ENCODE peak calls at places on chromosomes 4 and X, in four cellular contexts. R, J, K and B are unnamed samples.

GRCh38 chr4:568962-569361 is 7.1 kb downstream of the TMEM271 start:
- DNase-seq in J (no peak), R (no peak), K (no peak), B (no peak)

GRCh38 chrX:7112071-7112470 is 35.4 kb upstream of the STS start:
- DNase-seq in J (no peak), R (no peak), K (no peak), B (no peak)

GRCh38 chr4:190020790-190021717 is 6.0 kb downstream of the FRG2 start:
- DNase-seq in R (no peak), J (peak; percentile 34), K (no peak), B (no peak)

GRCh38 chr4:138910914-138911336 is 104.7 kb upstream of the NOCT start:
- DNase-seq in K (peak; percentile 75), J (peak; percentile 96), R (peak; percentile 24), B (no peak)

GRCh38 chr4:145734576-145735329 is 54.8 kb downstream of the C4orf51 start:
- DNase-seq in J (peak; percentile 97), R (peak; percentile 84), K (no peak), B (peak; percentile 97)

GRCh38 chr4:184506527-184507121 is 32.3 kb upstream of the IRF2 start:
- DNase-seq in J (no peak), K (no peak), R (no peak), B (no peak)

GRCh38 chrX:150873616-150874015 is 24.9 kb downstream of the CD99L2 start:
- DNase-seq in K (no peak), R (peak; percentile 76), J (peak; percentile 25), B (no peak)

GRCh38 chr4:3372933-3373465 is 68.8 kb upstream of the HGFAC start:
- DNase-seq in J (no peak), R (peak; percentile 26), K (no peak), B (no peak)

GRCh38 chr4:86500527-86500926 is 93.6 kb upstream of the PTPN13 start:
- DNase-seq in R (no peak), J (no peak), K (no peak), B (no peak)

GRCh38 chr4:167831853-167832252 is 260.5 kb upstream of the ANXA10 start:
- DNase-seq in K (no peak), J (peak; percentile 38), R (no peak), B (no peak)

GRCh38 chr4:168701061-168701460 is 204.2 kb downstream of the PALLD start:
- DNase-seq in J (no peak), R (no peak), K (no peak), B (no peak)

GRCh38 chr4:48116582-48116981 is 17.5 kb downstream of the TXK start:
- DNase-seq in K (no peak), J (no peak), R (no peak), B (no peak)

GRCh38 chr4:45453258-45453841 is 670.5 kb downstream of the GABRG1 start:
- DNase-seq in J (peak; percentile 27), R (no peak), K (no peak), B (no peak)

GRCh38 chrX:129559800-129560199 is 19.7 kb downstream of the OCRL start:
- DNase-seq in R (no peak), K (no peak), J (no peak), B (no peak)

GRCh38 chrX:45850775-45851433 is 650.2 kb upstream of the DIPK2B start:
- DNase-seq in K (no peak), J (peak; percentile 27), R (no peak), B (no peak)

GRCh38 chrX:40261955-40262596 is 164.3 kb upstream of the BCOR start:
- DNase-seq in R (no peak), K (no peak), J (peak; percentile 90), B (no peak)

GRCh38 chrX:11349020-11349419 is 55.8 kb downstream of the AMELX start:
- DNase-seq in K (no peak), J (no peak), R (no peak), B (no peak)

GRCh38 chrX:102845020-102845419 is 92.1 kb upstream of the RAB40AL start:
- DNase-seq in J (no peak), K (no peak), R (no peak), B (no peak)

GRCh38 chrX:102841706-102842003 is 95.4 kb upstream of the RAB40AL start:
- DNase-seq in R (no peak), K (no peak), J (no peak), B (no peak)

GRCh38 chrX:102837843-102838242 is 99.2 kb upstream of the RAB40AL start:
- DNase-seq in K (no peak), J (no peak), R (no peak), B (no peak)

GRCh38 chrX:102835504-102836146 is 101.4 kb upstream of the RAB40AL start:
- DNase-seq in R (no peak), K (no peak), J (peak; percentile 58), B (no peak)

DNA sequence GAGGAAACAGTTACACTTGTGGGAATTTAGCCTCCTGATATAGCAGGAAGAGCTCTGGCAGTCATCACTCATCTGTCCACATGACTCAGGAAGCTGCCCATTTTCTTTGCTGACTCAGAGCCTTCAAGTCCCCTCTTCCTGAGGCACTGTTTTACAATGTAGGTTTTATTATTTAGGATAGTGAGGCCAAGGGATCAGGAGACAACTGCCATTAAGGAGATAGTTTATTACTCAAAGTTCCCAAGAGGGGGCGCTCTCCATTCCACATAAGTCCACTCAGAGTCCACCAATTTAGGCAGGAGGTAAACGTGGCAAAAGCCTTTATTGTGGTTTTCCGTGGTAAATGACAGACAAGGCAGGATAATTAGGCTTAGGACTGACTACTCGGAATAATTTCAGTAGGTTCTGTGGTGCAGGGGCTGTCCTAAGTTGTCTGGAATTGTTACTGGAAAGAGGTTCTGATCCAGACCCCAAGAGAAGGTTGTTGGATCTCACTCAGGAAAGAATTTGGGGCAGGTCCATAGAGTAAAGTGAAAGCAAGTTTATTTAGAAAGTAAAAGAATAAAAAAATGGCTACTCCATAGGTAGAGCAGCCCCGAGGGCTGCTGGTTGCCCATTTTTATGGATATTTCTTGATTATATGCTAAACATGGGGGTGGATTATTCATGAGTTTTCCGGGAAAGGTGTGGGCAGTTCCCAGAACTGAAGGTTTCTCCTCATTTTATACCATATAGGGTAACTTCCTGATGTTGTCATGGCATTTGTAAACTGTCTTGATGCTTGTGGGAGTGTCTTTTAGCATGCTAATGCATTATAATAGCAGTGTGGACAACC is 96.0 kb upstream of the RAB40AL start:
- DNase-seq in R (no peak), J (peak; percentile 31), K (no peak), B (no peak)
- TF ChIP-seq CTCF in R (no peak), J (peak; percentile 28), K (no peak), B (peak; percentile 18)

GRCh38 chr4:125125256-125125655 is 189.5 kb upstream of the FAT4 start:
- DNase-seq in K (no peak), J (peak; percentile 62), R (no peak), B (no peak)

GRCh38 chr4:125123710-125124109 is 191.0 kb upstream of the FAT4 start:
- DNase-seq in R (no peak), K (no peak), J (peak; percentile 55), B (no peak)
- H3K4me3 ChIP-seq in R (no peak overlapping the region), K (no peak overlapping the region), J (no peak overlapping the region), B (no peak overlapping the region)

DNA sequence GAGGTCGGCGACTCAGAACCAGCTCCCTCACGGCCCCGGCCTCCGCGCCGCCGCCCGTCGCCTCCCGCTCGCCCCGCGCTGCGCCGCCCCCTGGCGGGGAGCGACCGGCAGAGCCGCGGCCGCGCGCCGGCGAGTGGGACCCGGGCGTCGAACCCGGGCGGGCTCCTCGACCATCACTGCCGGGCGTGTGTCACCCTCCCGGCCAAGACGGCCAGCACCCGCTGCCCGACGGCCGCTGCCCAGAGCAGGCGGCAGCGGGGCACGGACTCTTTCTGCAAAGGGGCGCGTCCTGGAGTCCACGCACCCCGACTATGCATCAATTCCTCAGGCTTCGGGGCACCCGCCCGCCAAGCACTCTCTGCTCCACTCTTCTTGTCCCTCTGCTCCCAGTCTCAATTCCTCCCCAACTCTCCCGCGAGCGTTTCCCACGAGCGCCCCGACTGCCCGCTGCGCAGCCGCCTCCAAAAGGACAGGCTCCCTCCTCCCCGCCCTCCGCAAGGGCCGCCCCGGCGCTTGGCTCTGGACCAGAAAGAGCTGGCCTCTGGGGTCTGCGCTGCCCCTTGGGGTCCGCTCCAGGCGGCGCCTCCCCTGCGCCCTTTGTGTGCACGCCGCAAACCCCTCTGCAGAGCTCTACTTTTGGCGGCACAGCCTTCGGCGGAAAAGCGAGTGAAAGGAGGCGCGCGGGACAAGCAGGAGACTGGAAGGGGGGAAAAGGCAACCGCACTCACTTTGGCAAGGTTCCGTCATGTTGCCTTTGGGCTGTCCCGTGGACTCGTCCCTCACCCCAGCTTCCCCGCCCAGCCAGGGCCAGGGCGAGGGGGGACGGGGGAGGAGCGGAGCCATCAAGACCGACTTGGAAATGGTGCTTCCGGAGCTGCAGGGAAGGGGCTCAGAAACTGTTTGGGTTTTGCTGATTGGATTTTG is 1.1 kb downstream of the PDE5A start:
- DNase-seq in R (peak; percentile 20), J (peak; percentile 35), K (no peak), B (no peak)
- TF ChIP-seq CTCF in R (peak; percentile 87), J (no peak), K (peak; percentile 47), B (peak; percentile 27)

GRCh38 chr4:174009686-174010451 is 273.6 kb downstream of the FBXO8 start:
- DNase-seq in R (no peak), J (no peak), K (no peak), B (no peak)
- H3K4me3 ChIP-seq in R (no peak overlapping the region), J (no peak overlapping the region), K (no peak overlapping the region), B (no peak overlapping the region)

DNA sequence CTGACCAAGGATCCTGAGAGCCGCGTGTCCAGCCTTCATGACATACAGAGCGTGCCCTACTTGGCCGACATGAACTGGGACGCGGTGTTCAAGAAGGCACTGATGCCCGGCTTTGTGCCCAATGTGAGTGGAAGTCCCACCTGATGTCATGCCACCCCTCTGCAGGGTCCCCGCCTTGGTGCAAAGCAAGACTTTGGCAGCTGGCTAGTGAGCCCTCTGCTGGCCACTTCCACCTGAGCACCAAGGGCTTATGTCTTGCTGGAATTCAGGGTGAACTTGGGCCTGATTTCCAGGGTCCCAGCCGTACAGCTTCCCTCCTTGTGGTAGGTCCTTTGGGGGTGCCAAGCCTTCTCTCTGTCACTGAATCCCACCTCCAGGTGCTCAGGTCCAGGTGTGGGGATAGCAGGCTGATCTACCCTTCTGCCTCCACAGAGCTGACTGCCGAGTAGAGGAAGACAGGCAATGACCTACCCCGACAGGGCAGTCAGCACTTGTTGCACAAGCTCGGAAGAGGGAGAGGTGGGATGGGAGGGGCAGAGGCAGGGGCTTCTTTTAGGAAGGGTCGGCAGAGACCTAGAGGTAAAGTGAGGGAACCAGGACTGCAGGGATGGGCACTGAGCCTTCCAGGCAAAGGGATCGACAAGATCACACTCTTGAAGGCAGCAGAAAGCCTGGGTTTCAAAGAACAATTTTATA is 248.1 kb downstream of the EVC2 start:
- DNase-seq in J (peak; percentile 39), K (no peak), R (no peak), B (no peak)
- TF ChIP-seq CTCF in J (peak; percentile 58), K (peak; percentile 35), R (no peak), B (peak; percentile 78)

GRCh38 chr4:182141623-182142022 is 101.6 kb upstream of the TENM3 start:
- DNase-seq in R (no peak), J (no peak), K (no peak), B (no peak)
- H3K4me3 ChIP-seq in R (no peak overlapping the region), J (no peak overlapping the region), K (peak overlapping the region; percentile 42), B (no peak overlapping the region)

GRCh38 chrX:24961809-24962208 is 54.0 kb downstream of the ARX start:
- DNase-seq in K (no peak), J (no peak), R (no peak), B (no peak)
- TF ChIP-seq CTCF in K (no peak), J (no peak), R (no peak), B (no peak)

DNA sequence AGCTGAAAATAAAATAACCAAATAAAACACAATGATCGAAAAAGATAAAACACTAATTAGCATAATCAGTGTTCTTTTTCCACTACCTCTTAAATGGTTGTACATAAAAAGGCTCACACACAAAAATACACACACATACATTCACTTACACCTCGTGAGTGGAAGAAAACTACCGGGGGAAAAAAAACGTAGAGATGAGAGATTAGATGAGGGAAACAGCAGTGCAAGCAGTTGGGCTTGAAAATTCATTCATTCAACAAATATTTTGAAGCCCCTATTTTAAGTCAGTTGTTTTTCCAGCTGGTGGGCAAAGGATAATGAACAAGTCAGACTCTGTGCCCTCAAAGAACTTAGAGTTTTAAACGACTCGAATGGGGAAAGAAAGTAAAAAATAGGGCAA is 1.0 kb downstream of the TBCK start:
- DNase-seq in J (no peak), R (no peak), K (no peak), B (no peak)
- H3K4me3 ChIP-seq in J (peak overlapping the region; percentile 73), R (peak overlapping the region; percentile 91), K (peak overlapping the region; percentile 94), B (peak overlapping the region; percentile 86)